ENCODE peak calls at places on chromosomes 1 and 21, in ten cellular contexts. U, B, Y, T, M, N, L, F, J and A are unnamed samples.

GRCh38 chr1:218164930-218165686 is 120.0 kb upstream of the RRP15 start:
- DNase-seq in L (no peak), N (peak), J (peak), U (no peak), T (no peak), M (peak), Y (no peak), B (peak), F (peak), A (peak)

GRCh38 chr1:229092377-229093257 is 178.3 kb upstream of the RAB4A start:
- DNase-seq in B (no peak), M (peak), T (no peak), L (no peak), U (no peak), F (no peak), N (no peak), Y (no peak), J (no peak), A (peak)

GRCh38 chr1:246447501-246447900 is 59.6 kb downstream of the SMYD3 start:
- DNase-seq in U (no peak), J (peak), F (no peak), B (no peak), T (no peak), N (no peak), Y (no peak), L (no peak), M (no peak), A (no peak)

GRCh38 chr1:151537112-151537511 is 3.0 kb upstream of the TUFT1 start:
- DNase-seq in B (no peak), J (peak), F (peak), N (no peak), T (no peak), U (peak), M (no peak), Y (no peak), L (no peak), A (no peak)

GRCh38 chr1:235746245-235746644 is 96.7 kb upstream of the GNG4 start:
- DNase-seq in L (no peak), M (no peak), Y (no peak), U (no peak), F (no peak), T (no peak), N (no peak), J (no peak), B (no peak), A (no peak)

GRCh38 chr1:88787023-88787903 is 103.2 kb downstream of the PKN2 start:
- DNase-seq in F (no peak), L (no peak), B (no peak), T (no peak), U (no peak), J (no peak), Y (no peak), N (no peak), M (no peak), A (no peak)

GRCh38 chr21:42343963-42344510 is 6.8 kb downstream of the TFF2 start:
- DNase-seq in M (no peak), T (no peak), Y (no peak), N (no peak), L (no peak), B (no peak), U (no peak), F (no peak), J (no peak), A (no peak)

GRCh38 chr21:33229776-33230517 is at the start of gene IFNAR2:
- DNase-seq in U (no peak), Y (peak), T (peak), N (peak), J (peak), F (peak), L (peak), M (peak), B (peak), A (peak)

GRCh38 chr1:177620636-177621190 is 349.1 kb downstream of the SEC16B start:
- DNase-seq in L (no peak), T (no peak), B (no peak), J (peak), U (no peak), N (no peak), M (no peak), Y (no peak), F (no peak), A (no peak)

GRCh38 chr1:7501259-7501560 is 269.9 kb upstream of the VAMP3 start:
- DNase-seq in N (peak), F (peak), J (no peak), B (peak), M (peak), L (peak), Y (no peak), U (no peak), T (no peak), A (no peak)

GRCh38 chr1:119828266-119828665 is 17.0 kb upstream of the REG4 start:
- DNase-seq in Y (no peak), L (no peak), M (no peak), J (no peak), U (no peak), N (no peak), F (no peak), T (no peak), B (no peak), A (no peak)

GRCh38 chr1:42937141-42937696 is 21.4 kb downstream of the SLC2A1 start:
- DNase-seq in B (no peak), M (no peak), J (peak), Y (no peak), N (no peak), U (no peak), L (no peak), T (no peak), F (no peak), A (no peak)

GRCh38 chr1:5640845-5641244 is 351.4 kb downstream of the NPHP4 start:
- DNase-seq in B (peak), F (no peak), M (peak), U (no peak), L (no peak), J (no peak), T (no peak), N (peak), Y (no peak), A (no peak)

GRCh38 chr1:245242989-245243388 is 88.2 kb downstream of the KIF26B start:
- DNase-seq in N (no peak), F (no peak), U (no peak), B (no peak), T (no peak), Y (no peak), J (no peak), M (no peak), L (no peak), A (no peak)

GRCh38 chr21:25342811-25343210 is 264.5 kb downstream of the MRPL39 start:
- DNase-seq in T (no peak), L (no peak), N (no peak), F (no peak), J (peak), U (no peak), B (no peak), M (no peak), Y (no peak), A (no peak)

GRCh38 chr1:20302093-20302471 is 11.4 kb downstream of the VWA5B1 start:
- DNase-seq in J (peak), F (peak), Y (no peak), M (no peak), T (no peak), L (no peak), B (no peak), U (no peak), N (no peak), A (no peak)

GRCh38 chr1:177923441-177923840 is 46.4 kb downstream of the SEC16B start:
- DNase-seq in B (no peak), L (no peak), J (peak), M (no peak), U (no peak), N (no peak), T (no peak), F (no peak), Y (no peak), A (no peak)

GRCh38 chr1:100354971-100355394 is 2.7 kb downstream of the CDC14A start:
- DNase-seq in T (peak), N (peak), U (no peak), M (peak), B (no peak), Y (no peak), F (peak), L (no peak), J (peak), A (peak)

GRCh38 chr1:164180824-164181223 is 378.2 kb upstream of the PBX1 start:
- DNase-seq in T (no peak), N (no peak), B (no peak), M (no peak), Y (no peak), L (no peak), J (no peak), U (no peak), F (no peak), A (no peak)

GRCh38 chr1:48492392-48492791 is 20.4 kb upstream of the SPATA6 start:
- DNase-seq in Y (no peak), N (no peak), U (no peak), M (no peak), B (no peak), T (no peak), F (no peak), L (no peak), J (peak), A (no peak)

GRCh38 chr1:171841931-171842723 is 829 bp downstream of the DNM3 start:
- DNase-seq in L (no peak), T (no peak), J (no peak), B (peak), M (peak), U (no peak), N (peak), Y (peak), F (no peak), A (peak)

GRCh38 chr1:219347843-219348475 is 174.3 kb downstream of the LYPLAL1 start:
- DNase-seq in Y (no peak), B (no peak), J (no peak), T (peak), F (no peak), U (no peak), N (no peak), L (peak), M (no peak), A (no peak)

GRCh38 chr1:213786683-213787082 is 201.1 kb upstream of the PROX1 start:
- DNase-seq in M (no peak), F (no peak), U (no peak), T (no peak), J (no peak), B (no peak), Y (no peak), L (no peak), N (no peak), A (no peak)

GRCh38 chr1:155085504-155086181 is 7.0 kb downstream of the EFNA3 start:
- DNase-seq in F (no peak), B (no peak), N (peak), J (peak), T (peak), U (no peak), M (peak), L (no peak), Y (peak), A (peak)

GRCh38 chr1:24161270-24161669 is 18.3 kb upstream of the IL22RA1 start:
- DNase-seq in Y (no peak), U (no peak), B (no peak), L (no peak), N (no peak), M (no peak), T (no peak), F (no peak), J (no peak), A (no peak)

GRCh38 chr1:215064327-215064726 is 18.2 kb upstream of the KCNK2 start:
- DNase-seq in U (no peak), B (no peak), T (no peak), N (no peak), L (no peak), J (no peak), M (no peak), F (no peak), Y (no peak), A (no peak)

GRCh38 chr1:52239708-52240001 is 97.8 kb downstream of the ZFYVE9 start:
- DNase-seq in B (no peak), L (no peak), U (no peak), Y (no peak), J (no peak), M (no peak), T (no peak), N (no peak), F (no peak), A (no peak)

GRCh38 chr1:53992085-53992874 is 25.7 kb downstream of the LDLRAD1 start:
- DNase-seq in L (no peak), B (no peak), M (peak), T (no peak), N (peak), U (no peak), Y (no peak), F (no peak), J (peak), A (peak)

GRCh38 chr1:45490121-45490622 is 791 bp downstream of the TESK2 start:
- DNase-seq in L (no peak), Y (no peak), B (peak), J (peak), U (no peak), T (no peak), F (peak), N (no peak), M (peak), A (no peak)

GRCh38 chr1:84719477-84720274 is 29.4 kb upstream of the SSX2IP start:
- DNase-seq in Y (no peak), N (no peak), F (no peak), B (no peak), L (no peak), U (no peak), T (no peak), M (no peak), J (no peak), A (no peak)

GRCh38 chr1:45266151-45266801 is 59.9 kb upstream of the ZSWIM5 start:
- DNase-seq in M (peak), T (peak), Y (no peak), B (no peak), N (no peak), J (peak), F (peak), L (peak), U (no peak), A (no peak)

GRCh38 chr1:234875953-234876814 is 252.5 kb downstream of the TOMM20 start:
- DNase-seq in J (peak), Y (no peak), N (no peak), T (peak), F (no peak), U (no peak), M (no peak), B (no peak), L (no peak), A (no peak)

DNA sequence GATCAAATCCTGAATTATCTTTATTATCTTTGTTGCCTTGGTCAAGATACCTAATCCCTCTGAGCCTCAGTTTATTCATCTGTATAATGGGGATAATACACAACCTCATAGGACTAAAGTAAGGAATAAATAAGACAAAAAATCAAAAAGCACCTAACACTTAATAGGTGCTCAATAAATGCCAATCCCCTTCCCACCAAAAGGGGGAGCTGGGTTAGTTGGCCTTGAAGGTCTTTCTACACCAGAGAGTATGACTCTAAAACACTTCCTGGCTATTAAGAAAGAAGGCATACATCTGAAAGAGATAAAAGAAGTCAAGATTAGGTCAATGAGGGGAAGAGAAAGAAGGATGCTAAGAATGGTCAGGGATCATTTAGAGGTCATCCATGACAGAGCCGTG is 11.1 kb downstream of the VSIG8 start:
- DNase-seq in J (peak), T (no peak), Y (no peak), L (no peak), N (no peak), B (no peak), M (peak), U (no peak), F (no peak), A (no peak)
- TF ChIP-seq CTCF in J (peak), T (no peak), Y (peak), L (peak), N (no peak), B (no peak), M (peak), U (no peak), F (peak), A (no peak)

GRCh38 chr1:41418868-41419583 is 57.8 kb downstream of the FOXO6 start:
- DNase-seq in N (peak), U (peak), L (no peak), T (peak), B (no peak), Y (no peak), J (peak), F (peak), M (peak), A (no peak)
- TF ChIP-seq CTCF in N (no peak), U (peak), L (no peak), T (no peak), B (no peak), Y (no peak), J (peak), F (no peak), M (no peak), A (no peak)

GRCh38 chr1:204128964-204129896 is 22.6 kb downstream of the ETNK2 start:
- DNase-seq in N (peak), U (no peak), F (peak), Y (peak), L (no peak), B (peak), T (peak), M (peak), J (peak), A (peak)

GRCh38 chr1:204130178-204130577 is 21.7 kb downstream of the ETNK2 start:
- DNase-seq in M (peak), N (no peak), Y (no peak), U (no peak), T (peak), F (no peak), L (no peak), B (no peak), J (no peak), A (no peak)

GRCh38 chr1:204131978-204132377 is 19.9 kb downstream of the ETNK2 start:
- DNase-seq in N (no peak), T (no peak), B (no peak), Y (no peak), U (no peak), F (no peak), L (no peak), J (no peak), M (no peak), A (no peak)

GRCh38 chr1:204132718-204133117 is 19.1 kb downstream of the ETNK2 start:
- DNase-seq in Y (no peak), J (no peak), U (no peak), F (no peak), T (no peak), B (no peak), L (no peak), M (no peak), N (no peak), A (no peak)

GRCh38 chr1:204130989-204131892 is 20.6 kb downstream of the ETNK2 start:
- DNase-seq in M (peak), Y (no peak), B (no peak), U (no peak), L (no peak), T (no peak), N (no peak), F (peak), J (peak), A (no peak)
- TF ChIP-seq CTCF in M (peak), Y (no peak), B (no peak), U (no peak), L (no peak), T (no peak), N (no peak), F (peak), J (peak), A (no peak)

GRCh38 chr1:205725514-205725913 is 24.5 kb downstream of the NUCKS1 start:
- DNase-seq in U (no peak), T (no peak), F (no peak), N (no peak), L (no peak), M (no peak), J (no peak), B (no peak), Y (no peak), A (no peak)
- TF ChIP-seq CTCF in U (no peak), T (no peak), F (no peak), N (no peak), L (no peak), M (no peak), J (no peak), B (no peak), Y (no peak), A (no peak)

GRCh38 chr1:204366759-204367158 is 7.0 kb upstream of the PLEKHA6 start:
- DNase-seq in L (no peak), T (no peak), B (peak), M (peak), Y (no peak), F (no peak), J (no peak), U (no peak), N (peak), A (no peak)
- TF ChIP-seq CTCF in L (no peak), T (no peak), B (peak), M (peak), Y (no peak), F (peak), J (peak), U (peak), N (peak), A (peak)

DNA sequence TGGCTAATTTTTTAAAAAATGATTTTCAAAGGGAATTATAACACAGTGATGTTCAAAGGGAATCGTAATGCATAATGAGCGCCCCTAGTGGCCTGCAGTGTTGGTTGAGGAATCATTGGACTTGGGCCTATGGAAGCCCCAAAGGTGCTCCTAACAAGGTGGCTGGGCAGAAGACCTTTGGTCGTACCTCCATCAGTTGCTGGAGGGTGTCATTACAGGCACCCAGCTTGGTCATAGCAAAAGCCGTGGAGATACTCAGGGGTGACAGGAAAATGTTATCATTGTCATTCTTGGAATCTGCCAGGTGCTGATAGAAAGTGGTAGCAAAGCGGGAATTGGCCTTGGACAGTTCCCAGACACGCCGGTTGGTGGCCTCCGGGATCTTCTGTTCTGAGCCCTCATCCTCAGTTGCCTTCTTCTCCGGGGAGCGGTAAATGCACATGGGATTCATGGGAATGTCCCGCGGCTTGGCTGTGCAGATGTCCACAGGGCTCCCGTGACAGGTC is 2.7 kb downstream of the SERPINC1 start:
- DNase-seq in L (no peak), N (peak), Y (no peak), T (no peak), J (peak), F (no peak), M (peak), U (peak), B (peak), A (peak)
- TF ChIP-seq CTCF in L (peak), N (peak), Y (peak), T (peak), J (peak), F (peak), M (peak), U (peak), B (peak), A (peak)

GRCh38 chr1:195195423-195196057 is 1412.7 kb downstream of the KCNT2 start:
- DNase-seq in J (no peak), Y (no peak), L (no peak), M (no peak), F (no peak), T (no peak), U (no peak), N (no peak), B (no peak), A (no peak)
- TF ChIP-seq CTCF in J (no peak), Y (no peak), L (no peak), M (no peak), F (no peak), T (no peak), U (no peak), N (no peak), B (no peak), A (no peak)

GRCh38 chr1:25744140-25744581 is 55.8 kb upstream of the SELENON start:
- DNase-seq in M (peak), J (peak), U (peak), Y (no peak), B (peak), N (peak), L (peak), F (peak), T (peak), A (peak)
- TF ChIP-seq CTCF in M (peak), J (peak), U (no peak), Y (no peak), B (no peak), N (peak), L (peak), F (peak), T (no peak), A (no peak)

GRCh38 chr1:193749868-193750267 is 563.5 kb upstream of the B3GALT2 start:
- DNase-seq in Y (no peak), J (no peak), B (no peak), U (no peak), F (no peak), L (no peak), N (no peak), T (no peak), M (no peak), A (no peak)

GRCh38 chr1:193755441-193755840 is 569.0 kb upstream of the B3GALT2 start:
- DNase-seq in Y (no peak), M (no peak), B (no peak), J (no peak), N (no peak), U (no peak), F (no peak), T (no peak), L (no peak), A (no peak)

GRCh38 chr1:193753038-193753756 is 566.8 kb upstream of the B3GALT2 start:
- DNase-seq in F (no peak), L (no peak), U (no peak), B (no peak), Y (no peak), T (no peak), N (no peak), J (no peak), M (no peak), A (no peak)

GRCh38 chr1:193754732-193755427 is 568.5 kb upstream of the B3GALT2 start:
- DNase-seq in F (no peak), L (no peak), U (no peak), Y (no peak), T (no peak), M (peak), B (no peak), J (peak), N (no peak), A (no peak)
- TF ChIP-seq CTCF in F (no peak), L (no peak), U (no peak), Y (peak), T (no peak), M (peak), B (peak), J (peak), N (peak), A (no peak)